ENCODE peak calls at places on chromosomes 3 and 15, in nine cellular contexts. O is heart left ventricle, I is A549, Y is tibial nerve, V is NB4, D is H1, A is H54, R is testis, B is HepG2. Z is an unnamed sample.

GRCh38 chr15:48393650-48394049 is 62.4 kb downstream of the DUT start:
- DNase-seq in V (no peak), D (no peak), Y (no peak), B (no peak), O (peak; percentile 65), A (no peak), R (peak; percentile 51), I (no peak), Z (no peak)

GRCh38 chr15:43433160-43433559 is 59.8 kb downstream of the TP53BP1 start:
- DNase-seq in O (no peak), R (no peak), D (no peak), Y (no peak), B (no peak), A (no peak), V (no peak), I (no peak), Z (no peak)

GRCh38 chr15:76386178-76386577 is 49.6 kb downstream of the ISL2 start:
- DNase-seq in I (no peak), Y (no peak), R (no peak), B (no peak), V (no peak), D (no peak), O (no peak), A (no peak), Z (no peak)

GRCh38 chr3:177050466-177051237 is 146.6 kb downstream of the TBL1XR1 start:
- DNase-seq in D (no peak), O (no peak), Y (no peak), I (peak; percentile 4), V (peak; percentile 43), R (no peak), A (no peak), B (peak; percentile 13), Z (no peak)

GRCh38 chr15:56244237-56244810 is 645 bp upstream of the RFX7 start:
- DNase-seq in D (no peak), O (peak; percentile 60), A (no peak), V (peak; percentile 50), R (peak; percentile 77), I (peak; percentile 75), Y (no peak), B (peak; percentile 82), Z (peak; percentile 25)

GRCh38 chr3:50341537-50341936 is 901 bp upstream of the RASSF1 start:
- DNase-seq in A (no peak), B (no peak), O (peak; percentile 55), V (no peak), R (no peak), D (no peak), Y (no peak), I (no peak), Z (no peak)

GRCh38 chr15:92629975-92630626 is 25.5 kb downstream of the FAM174B start:
- DNase-seq in O (no peak), V (peak; percentile 39), R (no peak), I (no peak), B (no peak), Y (no peak), D (no peak), A (no peak), Z (no peak)

GRCh38 chr3:16302082-16302631 is 37.1 kb downstream of the OXNAD1 start:
- DNase-seq in A (no peak), O (no peak), Y (no peak), V (no peak), I (no peak), D (no peak), B (no peak), R (no peak), Z (no peak)

GRCh38 chr3:173402656-173403055 is 5.1 kb downstream of the NLGN1 start:
- DNase-seq in I (no peak), Y (no peak), D (no peak), A (no peak), B (no peak), R (no peak), O (no peak), V (no peak), Z (no peak)

GRCh38 chr3:141384157-141384556 is 15.9 kb downstream of the ZBTB38 start:
- DNase-seq in D (no peak), B (no peak), A (no peak), R (no peak), I (no peak), O (no peak), Y (no peak), V (no peak), Z (no peak)

GRCh38 chr3:141385386-141386079 is 17.2 kb downstream of the ZBTB38 start:
- DNase-seq in Y (no peak), D (no peak), B (no peak), A (no peak), I (no peak), R (no peak), V (no peak), O (no peak), Z (no peak)

GRCh38 chr3:141386080-141386594 is 17.8 kb downstream of the ZBTB38 start:
- DNase-seq in O (no peak), V (no peak), A (no peak), Y (no peak), R (no peak), B (no peak), D (no peak), I (no peak), Z (no peak)

GRCh38 chr3:141383555-141384129 is 15.3 kb downstream of the ZBTB38 start:
- DNase-seq in V (no peak), R (no peak), A (no peak), Y (no peak), O (no peak), D (no peak), I (no peak), B (no peak), Z (no peak)

GRCh38 chr3:141384575-141384974 is 16.3 kb downstream of the ZBTB38 start:
- DNase-seq in I (no peak), O (no peak), R (no peak), V (no peak), B (no peak), A (no peak), Y (no peak), D (no peak), Z (no peak)
- TF ChIP-seq POLR2A in I (no peak), O (no peak), R (no peak), V (no peak), B (no peak), A (no peak), Y (no peak), D (no peak), Z (no peak)

GRCh38 chr15:37885651-37886050 is 48.8 kb upstream of the TMCO5A start:
- DNase-seq in A (no peak), V (no peak), O (no peak), I (no peak), B (no peak), Y (no peak), D (no peak), R (no peak), Z (no peak)
- TF ChIP-seq POLR2A in A (no peak), V (no peak), O (no peak), I (no peak), B (no peak), Y (no peak), D (no peak), R (no peak), Z (no peak)

GRCh38 chr15:88915354-88915753 is 2.2 kb upstream of the MFGE8 start:
- DNase-seq in D (no peak), R (no peak), Y (no peak), O (no peak), V (no peak), A (no peak), I (no peak), B (no peak), Z (no peak)

GRCh38 chr15:88912500-88912921 is 668 bp downstream of the MFGE8 start:
- DNase-seq in A (no peak), O (peak; percentile 79), B (no peak), Y (no peak), D (no peak), R (peak; percentile 78), V (no peak), I (peak; percentile 57), Z (no peak)

GRCh38 chr15:88911766-88912118 is 1.4 kb downstream of the MFGE8 start:
- DNase-seq in R (no peak), D (no peak), Y (no peak), O (no peak), V (no peak), I (peak; percentile 67), B (no peak), A (no peak), Z (no peak)

GRCh38 chr15:88913850-88914169 is 631 bp upstream of the MFGE8 start:
- DNase-seq in A (no peak), I (peak; percentile 62), V (no peak), Y (no peak), B (no peak), D (no peak), R (no peak), O (no peak), Z (no peak)

DNA sequence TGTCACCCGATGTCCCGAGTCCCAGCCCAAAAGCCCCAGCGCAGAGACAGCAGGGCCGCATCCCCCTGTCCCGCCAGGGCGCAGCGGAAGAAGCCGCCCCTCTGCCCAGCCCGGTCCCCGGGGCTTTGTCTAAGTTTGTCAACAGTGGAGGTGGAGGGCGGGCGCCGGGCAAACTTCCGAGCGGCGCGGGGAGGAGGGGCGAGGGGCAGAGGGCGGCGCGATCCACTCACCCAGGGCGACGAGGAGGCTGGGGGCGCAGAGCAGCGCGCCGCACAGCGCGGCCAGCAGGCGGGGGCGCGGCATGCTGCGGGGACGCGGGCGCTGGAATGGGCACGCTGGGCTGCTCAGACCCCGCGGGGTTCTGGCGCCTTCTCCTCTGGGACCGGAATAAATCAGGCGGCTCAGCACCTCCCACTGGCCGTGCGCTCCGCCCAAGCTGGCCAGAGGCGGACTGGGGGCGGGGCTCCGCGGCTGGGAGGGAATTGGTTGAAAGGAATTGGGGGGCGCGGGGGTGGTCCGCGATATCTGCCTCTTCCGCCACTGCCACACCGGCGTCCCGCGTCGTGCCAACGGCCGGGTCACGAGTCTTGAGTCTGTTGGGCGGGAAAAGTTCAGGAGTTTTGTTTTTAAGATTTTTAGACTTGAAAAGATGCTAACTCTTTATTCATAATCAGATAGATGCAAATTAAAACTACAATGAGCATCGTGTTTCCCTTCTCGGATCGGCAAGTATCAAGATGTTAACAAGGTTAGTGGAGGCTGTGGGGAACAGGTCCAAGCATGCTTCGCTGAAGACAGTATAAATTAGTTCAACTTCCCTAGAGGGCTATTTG is at the start of gene MFGE8:
- DNase-seq in O (peak; percentile 90), B (peak; percentile 31), Y (peak; percentile 72), V (peak; percentile 71), I (peak; percentile 87), D (peak; percentile 71), R (peak; percentile 85), A (no peak), Z (peak; percentile 66)
- TF ChIP-seq POLR2A in O (peak; percentile 99), B (no peak), Y (peak; percentile 76), V (no peak), I (peak; percentile 96), D (peak; percentile 93), R (no peak), A (peak; percentile 98), Z (no peak)

DNA sequence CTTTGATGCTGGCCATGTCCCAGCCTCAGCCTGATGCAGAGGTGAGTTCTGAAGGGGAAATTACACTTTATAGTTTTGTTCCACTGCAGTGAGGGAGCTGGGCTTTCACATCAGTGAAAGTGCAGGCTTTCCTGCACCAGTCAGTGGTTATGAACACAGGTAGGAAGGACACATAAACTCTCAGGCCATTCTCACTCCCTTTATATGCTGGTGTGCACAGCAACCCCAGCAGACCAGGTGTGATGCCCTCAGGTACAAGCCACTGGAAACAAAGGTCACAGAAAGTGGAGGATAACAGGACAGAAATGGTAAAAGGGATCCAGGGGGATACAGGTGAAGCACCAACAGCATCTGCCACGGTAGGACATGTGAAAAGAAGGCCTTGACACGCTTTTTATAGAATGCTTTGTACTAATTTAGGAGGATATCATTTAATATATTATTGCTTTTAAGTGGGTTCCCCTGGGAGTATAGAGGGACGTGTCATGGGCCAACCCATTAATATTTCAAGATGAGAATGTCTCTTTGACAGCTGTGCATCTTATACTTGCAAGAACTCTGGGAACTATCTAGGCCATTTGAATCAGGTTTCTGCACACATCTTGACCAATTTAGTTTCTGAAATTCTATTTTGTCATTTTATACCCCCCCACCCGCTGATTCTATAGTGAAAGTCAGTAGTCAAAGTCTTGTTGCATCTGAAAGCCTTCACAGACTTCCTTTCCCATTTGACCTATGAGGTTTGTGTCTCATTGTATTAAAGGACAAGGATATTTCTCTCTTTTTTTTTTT is 25.0 kb upstream of the BLM start:
- DNase-seq in I (no peak), O (no peak), Y (no peak), D (no peak), A (no peak), V (no peak), R (no peak), B (no peak), Z (no peak)
- TF ChIP-seq POLR2A in I (no peak), O (no peak), Y (no peak), D (no peak), A (no peak), V (no peak), R (no peak), B (no peak), Z (peak; percentile 59)

Z was measured in GM12892.